ENCODE peak calls at places on chromosomes 7 and 10, in seven cellular contexts. H is pancreas, I is AG09319, Y is heart right ventricle, F is fibroblast of mammary gland, V is foreskin keratinocyte, L is choroid plexus epithelial cell. G is an unnamed sample.

GRCh38 chr10:86992929-86993328 is 24.6 kb downstream of the ADIRF start:
- DNase-seq in H (no peak), I (no peak), Y (no peak), F (no peak), V (no peak), L (no peak), G (no peak)

GRCh38 chr7:22613466-22613865 is 113.5 kb upstream of the STEAP1B start:
- DNase-seq in H (no peak), I (no peak), Y (no peak), F (peak), V (no peak), L (no peak), G (no peak)

GRCh38 chr7:140059288-140060242 is 3.2 kb downstream of the PARP12 start:
- DNase-seq in H (peak), I (peak), Y (peak), F (peak), V (peak), L (peak), G (peak)

GRCh38 chr7:134710854-134711624 is 64.4 kb downstream of the BPGM start:
- DNase-seq in H (no peak), I (no peak), Y (no peak), F (no peak), V (peak), L (no peak), G (peak)

GRCh38 chr7:77667459-77668090 is 28.7 kb upstream of the RSBN1L start:
- DNase-seq in H (no peak), I (peak), Y (no peak), F (peak), V (no peak), L (no peak), G (peak)

GRCh38 chr10:9825491-9826018 is 1192.1 kb upstream of the CELF2 start:
- DNase-seq in H (no peak), I (no peak), Y (no peak), F (no peak), V (peak), L (peak), G (no peak)

GRCh38 chr7:92813390-92814024 is 22.9 kb downstream of the CDK6 start:
- DNase-seq in H (no peak), I (no peak), Y (no peak), F (peak), V (no peak), L (peak), G (no peak)

GRCh38 chr10:58239561-58240169 is 28.0 kb downstream of the IPMK start:
- DNase-seq in H (no peak), I (no peak), Y (no peak), F (peak), V (peak), L (peak), G (peak)

GRCh38 chr7:114083714-114084113 is 164.9 kb upstream of the PPP1R3A start:
- DNase-seq in H (no peak), I (no peak), Y (no peak), F (no peak), V (no peak), L (no peak), G (no peak)

GRCh38 chr7:3043544-3044395 is at the start of gene CARD11:
- DNase-seq in H (no peak), I (no peak), Y (no peak), F (no peak), V (no peak), L (no peak), G (no peak)

GRCh38 chr10:79138449-79139123 is 69.8 kb downstream of the ZMIZ1 start:
- DNase-seq in H (no peak), I (no peak), Y (no peak), F (no peak), V (no peak), L (no peak), G (no peak)

GRCh38 chr10:17510242-17510908 is 56.0 kb upstream of the ST8SIA6 start:
- DNase-seq in H (no peak), I (no peak), Y (no peak), F (no peak), V (no peak), L (no peak), G (no peak)

GRCh38 chr7:137418841-137419240 is 75.3 kb upstream of the PTN start:
- DNase-seq in H (no peak), I (no peak), Y (no peak), F (no peak), V (no peak), L (no peak), G (no peak)

GRCh38 chr10:58919927-58920654 is 256.4 kb upstream of the PHYHIPL start:
- DNase-seq in H (no peak), I (peak), Y (no peak), F (peak), V (peak), L (peak), G (peak)

GRCh38 chr10:18233775-18234174 is 93.6 kb downstream of the CACNB2 start:
- DNase-seq in H (peak), I (no peak), Y (peak), F (no peak), V (no peak), L (peak), G (peak)

GRCh38 chr7:135169141-135169935 is 1.2 kb downstream of the CYREN start:
- DNase-seq in H (no peak), I (no peak), Y (no peak), F (peak), V (peak), L (peak), G (peak)

GRCh38 chr10:91311601-91312000 is 91.1 kb downstream of the PCGF5 start:
- DNase-seq in H (no peak), I (peak), Y (no peak), F (peak), V (no peak), L (no peak), G (no peak)

GRCh38 chr7:71511361-71511807 is 379.4 kb downstream of the GALNT17 start:
- DNase-seq in H (no peak), I (no peak), Y (no peak), F (peak), V (no peak), L (no peak), G (no peak)
- TF ChIP-seq CTCF in H (no peak), I (no peak), Y (peak), F (peak), V (no peak), L (peak), G (no peak)

GRCh38 chr7:118559207-118559606 is 334.7 kb downstream of the ANKRD7 start:
- DNase-seq in H (no peak), I (no peak), Y (no peak), F (no peak), V (no peak), L (no peak), G (no peak)

DNA sequence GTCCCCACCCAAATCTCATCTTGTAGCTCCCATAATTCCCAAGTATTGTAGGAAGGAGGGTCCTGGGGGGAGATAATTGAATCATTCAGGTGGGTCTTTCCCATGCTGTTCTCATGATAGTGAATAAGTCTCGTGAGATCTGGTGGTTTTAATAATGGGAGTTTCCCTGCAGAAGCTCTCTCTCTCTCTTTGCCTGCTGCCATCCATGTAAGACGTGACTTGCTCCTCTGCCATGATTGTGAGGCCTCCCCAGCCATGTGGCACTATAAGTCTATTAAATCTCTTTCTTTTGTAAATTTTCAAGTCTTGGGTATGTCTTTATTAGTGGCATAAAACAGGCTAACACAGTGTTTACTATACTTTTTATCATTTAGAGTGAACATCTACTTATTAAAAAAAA is 338.8 kb downstream of the ANKRD7 start:
- DNase-seq in H (no peak), I (no peak), Y (no peak), F (no peak), V (no peak), L (no peak), G (no peak)
- TF ChIP-seq CTCF in H (no peak), I (no peak), Y (no peak), F (no peak), V (no peak), L (no peak), G (no peak)

GRCh38 chr10:71193516-71193915 is 18.9 kb upstream of the UNC5B start:
- DNase-seq in H (no peak), I (no peak), Y (no peak), F (no peak), V (no peak), L (no peak), G (no peak)
- TF ChIP-seq CTCF in H (no peak), I (no peak), Y (no peak), F (no peak), V (no peak), L (no peak), G (no peak)

DNA sequence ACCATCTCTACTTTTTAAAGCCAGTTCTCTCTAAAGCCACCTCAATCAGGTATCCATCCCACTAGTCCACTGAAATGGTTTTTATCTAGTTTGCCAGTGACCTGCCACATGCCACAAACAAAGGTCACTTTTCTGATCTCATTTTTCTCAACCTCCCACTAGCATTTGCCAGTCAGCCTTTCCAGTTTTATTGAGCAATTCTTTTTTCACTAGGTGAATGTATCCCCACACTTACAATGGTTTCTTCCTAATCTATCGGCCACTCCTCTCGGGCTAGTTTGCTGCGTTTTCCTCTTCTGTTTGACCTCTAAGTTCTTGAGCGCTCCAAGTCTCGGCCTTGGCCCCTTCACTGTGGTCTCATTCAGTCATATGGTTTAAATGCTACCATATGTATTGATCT is 44.9 kb upstream of the ARL4A start:
- DNase-seq in H (no peak), I (peak), Y (no peak), F (no peak), V (no peak), L (no peak), G (no peak)
- TF ChIP-seq CTCF in H (no peak), I (no peak), Y (no peak), F (no peak), V (no peak), L (no peak), G (no peak)

GRCh38 chr7:141239661-141240060 is 165.8 kb downstream of the TMEM178B start:
- DNase-seq in H (no peak), I (no peak), Y (no peak), F (no peak), V (no peak), L (no peak), G (no peak)
- TF ChIP-seq CTCF in H (no peak), I (no peak), Y (no peak), F (no peak), V (no peak), L (no peak), G (no peak)

GRCh38 chr7:131501930-131502685 is 54.3 kb downstream of the PODXL start:
- DNase-seq in H (no peak), I (no peak), Y (no peak), F (no peak), V (no peak), L (no peak), G (no peak)
- TF ChIP-seq CTCF in H (no peak), I (no peak), Y (no peak), F (no peak), V (no peak), L (no peak), G (no peak)

GRCh38 chr10:104293781-104294321 is 24.9 kb downstream of the GSTO2 start:
- DNase-seq in H (no peak), I (no peak), Y (no peak), F (no peak), V (no peak), L (peak), G (no peak)
- TF ChIP-seq CTCF in H (no peak), I (no peak), Y (no peak), F (no peak), V (no peak), L (no peak), G (no peak)